ENCODE peak calls at places on chromosomes 6 and 20, in eight cellular contexts. L, C, P, U, B, N, W and V are unnamed samples.

GRCh38 chr6:121319112-121319553 is 15.1 kb downstream of the TBC1D32 start:
- DNase-seq in N (no peak), C (peak; percentile 50), P (no peak), U (no peak), W (peak; percentile 56), L (no peak), B (no peak), V (peak; percentile 8)

GRCh38 chr20:32707691-32708581 is 34.2 kb upstream of the C20orf203 start:
- DNase-seq in P (no peak), U (no peak), N (peak; percentile 15), W (no peak), C (peak; percentile 47), B (no peak), L (no peak), V (peak; percentile 40)

GRCh38 chr6:44415424-44415823 is 27.9 kb downstream of the CDC5L start:
- DNase-seq in B (no peak), L (no peak), P (no peak), C (no peak), W (no peak), N (no peak), U (no peak), V (no peak)

GRCh38 chr20:63212393-63212730 is 3.6 kb downstream of the YTHDF1 start:
- DNase-seq in U (no peak), N (no peak), B (no peak), C (no peak), P (no peak), L (no peak), W (no peak), V (no peak)

GRCh38 chr6:125781307-125781868 is 9.4 kb upstream of the NCOA7 start:
- DNase-seq in L (no peak), B (peak; percentile 33), N (no peak), U (no peak), W (peak; percentile 65), C (no peak), P (no peak), V (peak; percentile 6)

GRCh38 chr6:35497571-35498406 is 910 bp upstream of the TEAD3 start:
- DNase-seq in U (peak; percentile 54), N (peak; percentile 46), P (peak; percentile 80), B (peak; percentile 29), L (no peak), C (no peak), W (peak; percentile 68), V (peak; percentile 93)

GRCh38 chr6:2019051-2019450 is 226.4 kb downstream of the GMDS start:
- DNase-seq in L (no peak), U (no peak), N (no peak), B (no peak), C (no peak), W (no peak), P (no peak), V (no peak)

GRCh38 chr6:8780653-8781052 is 345.3 kb upstream of the SLC35B3 start:
- DNase-seq in L (no peak), P (no peak), W (no peak), B (no peak), U (no peak), N (no peak), C (no peak), V (no peak)

GRCh38 chr6:109336221-109336955 is 45.9 kb downstream of the CD164 start:
- DNase-seq in P (no peak), W (peak; percentile 52), U (no peak), L (no peak), C (no peak), B (no peak), N (no peak), V (peak; percentile 13)

GRCh38 chr6:158707826-158708225 is 58.0 kb downstream of the SYTL3 start:
- DNase-seq in B (no peak), W (no peak), P (no peak), L (no peak), N (no peak), U (no peak), C (no peak), V (no peak)

GRCh38 chr20:10074513-10074912 is 39.7 kb downstream of the ANKEF1 start:
- DNase-seq in B (no peak), N (no peak), L (no peak), W (peak; percentile 87), C (peak; percentile 35), P (no peak), U (peak; percentile 59), V (peak; percentile 93)

GRCh38 chr6:17226269-17226668 is 54.9 kb upstream of the RBM24 start:
- DNase-seq in B (no peak), C (no peak), U (no peak), P (no peak), W (no peak), L (no peak), N (no peak), V (no peak)

GRCh38 chr6:45801471-45802289 is 214.0 kb downstream of the CLIC5 start:
- DNase-seq in L (no peak), B (peak; percentile 34), U (no peak), C (no peak), P (no peak), W (no peak), N (no peak), V (no peak)

GRCh38 chr6:169838291-169839028 is 87.0 kb downstream of the ERMARD start:
- DNase-seq in U (no peak), P (no peak), L (peak; percentile 79), N (peak; percentile 2), C (no peak), W (no peak), B (no peak), V (no peak)

GRCh38 chr6:64732888-64733287 is 974.1 kb downstream of the EYS start:
- DNase-seq in N (no peak), U (no peak), W (no peak), B (no peak), P (no peak), L (no peak), C (no peak), V (no peak)

GRCh38 chr20:16072220-16072619 is 501.0 kb downstream of the KIF16B start:
- DNase-seq in N (no peak), C (no peak), B (no peak), U (no peak), W (no peak), L (no peak), P (no peak), V (no peak)

GRCh38 chr6:55058682-55059081 is 115.6 kb upstream of the HCRTR2 start:
- DNase-seq in L (no peak), W (no peak), N (no peak), U (no peak), C (no peak), B (no peak), P (no peak), V (no peak)

GRCh38 chr6:21947751-21948386 is 349.0 kb downstream of the PRL start:
- DNase-seq in C (peak; percentile 84), W (peak; percentile 41), U (no peak), P (no peak), L (no peak), N (peak; percentile 20), B (no peak), V (no peak)

GRCh38 chr6:25882066-25882496 is 8.0 kb upstream of the SLC17A3 start:
- DNase-seq in N (peak; percentile 61), C (peak; percentile 1), W (no peak), B (peak; percentile 1), U (no peak), P (peak; percentile 14), L (peak; percentile 86), V (no peak)

GRCh38 chr6:32081168-32081624 is 27.9 kb downstream of the TNXB start:
- DNase-seq in L (no peak), U (peak; percentile 62), P (peak; percentile 64), B (no peak), W (peak; percentile 90), C (peak; percentile 16), N (no peak), V (peak; percentile 85)

GRCh38 chr20:58967652-58968429 is 13.2 kb upstream of the NELFCD start:
- DNase-seq in P (no peak), U (no peak), B (no peak), C (no peak), N (no peak), W (no peak), L (no peak), V (no peak)

GRCh38 chr6:56690519-56691200 is 48.0 kb upstream of the DST start:
- DNase-seq in N (no peak), C (peak; percentile 77), P (no peak), L (no peak), W (peak; percentile 88), U (no peak), B (no peak), V (peak; percentile 71)

GRCh38 chr6:159790947-159791598 is 806 bp downstream of the MRPL18 start:
- DNase-seq in B (no peak), P (no peak), L (no peak), U (no peak), N (no peak), W (no peak), C (no peak), V (no peak)

GRCh38 chr6:39490120-39490519 is 167.6 kb upstream of the KCNK16 start:
- DNase-seq in P (no peak), L (no peak), W (no peak), U (no peak), C (no peak), B (no peak), N (no peak), V (no peak)

GRCh38 chr20:3405139-3405538 is 2.3 kb downstream of the DNAAF9 start:
- DNase-seq in P (no peak), L (no peak), B (no peak), U (no peak), N (no peak), C (no peak), W (no peak), V (no peak)

GRCh38 chr6:118186676-118187567 is 279.9 kb downstream of the SLC35F1 start:
- DNase-seq in W (peak; percentile 28), B (no peak), P (no peak), L (no peak), U (no peak), C (no peak), N (no peak), V (no peak)

GRCh38 chr6:127457444-127458064 is 1.6 kb downstream of the KIAA0408 start:
- DNase-seq in L (no peak), W (peak; percentile 89), C (no peak), N (no peak), P (no peak), B (no peak), U (no peak), V (peak; percentile 72)

GRCh38 chr6:53679446-53679933 is 13.9 kb upstream of the KLHL31 start:
- DNase-seq in L (no peak), W (peak; percentile 53), B (no peak), P (no peak), U (no peak), N (peak; percentile 8), C (peak; percentile 58), V (peak; percentile 23)

GRCh38 chr20:11235058-11235457 is 561.3 kb upstream of the JAG1 start:
- DNase-seq in P (no peak), L (no peak), N (no peak), W (peak; percentile 52), B (no peak), C (no peak), U (no peak), V (no peak)

GRCh38 chr6:157885211-157885788 is 62.3 kb downstream of the SNX9 start:
- DNase-seq in B (no peak), C (no peak), N (no peak), U (no peak), L (no peak), P (no peak), W (no peak), V (no peak)